ENCODE peak calls at places on chromosome 14, in nine cellular contexts. One of them, this sample, is unnamed.
A peak's percentile ranks its signal among the peaks of the same experiment; 100 is the strongest.

GRCh38 chr14:76968621-76969063 is 59.9 kb downstream of the IRF2BPL start:
- DNase-seq in right atrium auricular region: no peak
- DNase-seq in tibial nerve: no peak
- DNase-seq in PC-9: no peak
- DNase-seq in stomach: peak; percentile 47
- DNase-seq in adrenal gland: no peak
- DNase-seq in fibroblast of mammary gland: no peak
- DNase-seq in upper lobe of right lung: no peak
- DNase-seq in CD4-positive, alpha-beta T cell: no peak
- DNase-seq in this sample: no peak

GRCh38 chr14:104974665-104975390 is 3.3 kb downstream of the AHNAK2 start:
- DNase-seq in CD4-positive, alpha-beta T cell: no peak
- DNase-seq in fibroblast of mammary gland: no peak
- DNase-seq in tibial nerve: no peak
- DNase-seq in adrenal gland: no peak
- DNase-seq in PC-9: no peak
- DNase-seq in right atrium auricular region: no peak
- DNase-seq in upper lobe of right lung: no peak
- DNase-seq in stomach: no peak
- DNase-seq in this sample: no peak

GRCh38 chr14:68503186-68503825 is 289.6 kb downstream of the ZFP36L1 start:
- DNase-seq in upper lobe of right lung: no peak
- DNase-seq in tibial nerve: no peak
- DNase-seq in PC-9: no peak
- DNase-seq in CD4-positive, alpha-beta T cell: no peak
- DNase-seq in adrenal gland: no peak
- DNase-seq in fibroblast of mammary gland: no peak
- DNase-seq in right atrium auricular region: no peak
- DNase-seq in stomach: no peak
- DNase-seq in this sample: no peak

GRCh38 chr14:104865631-104866441 is 768 bp downstream of the CEP170B start:
- DNase-seq in adrenal gland: peak; percentile 76
- DNase-seq in CD4-positive, alpha-beta T cell: no peak
- DNase-seq in stomach: peak; percentile 78
- DNase-seq in fibroblast of mammary gland: peak; percentile 70
- DNase-seq in PC-9: peak; percentile 70
- DNase-seq in upper lobe of right lung: peak; percentile 87
- DNase-seq in right atrium auricular region: peak; percentile 73
- DNase-seq in tibial nerve: peak; percentile 47
- DNase-seq in this sample: peak; percentile 86

GRCh38 chr14:100434911-100435455 is 111.8 kb downstream of the SLC25A47 start:
- DNase-seq in right atrium auricular region: no peak
- DNase-seq in tibial nerve: no peak
- DNase-seq in PC-9: no peak
- DNase-seq in stomach: no peak
- DNase-seq in adrenal gland: no peak
- DNase-seq in upper lobe of right lung: no peak
- DNase-seq in CD4-positive, alpha-beta T cell: no peak
- DNase-seq in fibroblast of mammary gland: no peak
- DNase-seq in this sample: no peak

GRCh38 chr14:62301911-62302310 is 539.7 kb downstream of the SNAPC1 start:
- DNase-seq in fibroblast of mammary gland: peak; percentile 0
- DNase-seq in PC-9: no peak
- DNase-seq in stomach: no peak
- DNase-seq in upper lobe of right lung: no peak
- DNase-seq in right atrium auricular region: no peak
- DNase-seq in CD4-positive, alpha-beta T cell: no peak
- DNase-seq in tibial nerve: no peak
- DNase-seq in adrenal gland: no peak
- DNase-seq in this sample: no peak

GRCh38 chr14:104090071-104090748 is 4.7 kb downstream of the ASPG start:
- DNase-seq in PC-9: no peak
- DNase-seq in CD4-positive, alpha-beta T cell: no peak
- DNase-seq in upper lobe of right lung: peak; percentile 55
- DNase-seq in right atrium auricular region: no peak
- DNase-seq in stomach: no peak
- DNase-seq in tibial nerve: no peak
- DNase-seq in adrenal gland: no peak
- DNase-seq in fibroblast of mammary gland: peak; percentile 6
- DNase-seq in this sample: no peak

GRCh38 chr14:66476964-66477363 is 9.2 kb upstream of the CCDC196 start:
- DNase-seq in CD4-positive, alpha-beta T cell: no peak
- DNase-seq in adrenal gland: no peak
- DNase-seq in PC-9: no peak
- DNase-seq in upper lobe of right lung: no peak
- DNase-seq in right atrium auricular region: no peak
- DNase-seq in stomach: no peak
- DNase-seq in tibial nerve: no peak
- DNase-seq in fibroblast of mammary gland: peak; percentile 79
- DNase-seq in this sample: no peak

GRCh38 chr14:93951798-93952540 is 24.4 kb downstream of the ASB2 start:
- DNase-seq in stomach: no peak
- DNase-seq in fibroblast of mammary gland: no peak
- DNase-seq in tibial nerve: no peak
- DNase-seq in CD4-positive, alpha-beta T cell: no peak
- DNase-seq in upper lobe of right lung: no peak
- DNase-seq in PC-9: no peak
- DNase-seq in adrenal gland: no peak
- DNase-seq in right atrium auricular region: no peak
- DNase-seq in this sample: no peak

GRCh38 chr14:76950043-76951020 is 78.2 kb downstream of the IRF2BPL start:
- DNase-seq in right atrium auricular region: no peak
- DNase-seq in upper lobe of right lung: no peak
- DNase-seq in stomach: no peak
- DNase-seq in PC-9: no peak
- DNase-seq in fibroblast of mammary gland: peak; percentile 51
- DNase-seq in adrenal gland: peak; percentile 66
- DNase-seq in CD4-positive, alpha-beta T cell: no peak
- DNase-seq in tibial nerve: no peak
- DNase-seq in this sample: no peak

GRCh38 chr14:71405676-71406075 is 498.4 kb downstream of the PCNX1 start:
- DNase-seq in CD4-positive, alpha-beta T cell: no peak
- DNase-seq in upper lobe of right lung: no peak
- DNase-seq in tibial nerve: no peak
- DNase-seq in PC-9: no peak
- DNase-seq in right atrium auricular region: no peak
- DNase-seq in adrenal gland: no peak
- DNase-seq in stomach: no peak
- DNase-seq in fibroblast of mammary gland: no peak
- DNase-seq in this sample: no peak

GRCh38 chr14:64444984-64445845 is 20.1 kb upstream of the AKAP5 start:
- DNase-seq in upper lobe of right lung: no peak
- DNase-seq in adrenal gland: peak; percentile 38
- DNase-seq in stomach: no peak
- DNase-seq in tibial nerve: no peak
- DNase-seq in PC-9: no peak
- DNase-seq in right atrium auricular region: no peak
- DNase-seq in CD4-positive, alpha-beta T cell: no peak
- DNase-seq in fibroblast of mammary gland: peak; percentile 72
- DNase-seq in this sample: peak; percentile 76

GRCh38 chr14:91335191-91336092 is 82.2 kb downstream of the CCDC88C start:
- DNase-seq in stomach: no peak
- DNase-seq in tibial nerve: no peak
- DNase-seq in right atrium auricular region: no peak
- DNase-seq in CD4-positive, alpha-beta T cell: no peak
- DNase-seq in PC-9: no peak
- DNase-seq in fibroblast of mammary gland: no peak
- DNase-seq in adrenal gland: no peak
- DNase-seq in upper lobe of right lung: no peak
- DNase-seq in this sample: no peak

GRCh38 chr14:74241611-74242005 is 2.4 kb downstream of the VSX2 start:
- DNase-seq in tibial nerve: no peak
- DNase-seq in adrenal gland: no peak
- DNase-seq in fibroblast of mammary gland: no peak
- DNase-seq in upper lobe of right lung: no peak
- DNase-seq in stomach: no peak
- DNase-seq in right atrium auricular region: no peak
- DNase-seq in PC-9: no peak
- DNase-seq in CD4-positive, alpha-beta T cell: no peak
- DNase-seq in this sample: no peak

GRCh38 chr14:91420686-91421085 is 3.1 kb upstream of the CCDC88C start:
- DNase-seq in PC-9: no peak
- DNase-seq in upper lobe of right lung: no peak
- DNase-seq in CD4-positive, alpha-beta T cell: no peak
- DNase-seq in stomach: no peak
- DNase-seq in adrenal gland: no peak
- DNase-seq in tibial nerve: no peak
- DNase-seq in right atrium auricular region: peak; percentile 50
- DNase-seq in fibroblast of mammary gland: no peak
- DNase-seq in this sample: no peak

DNA sequence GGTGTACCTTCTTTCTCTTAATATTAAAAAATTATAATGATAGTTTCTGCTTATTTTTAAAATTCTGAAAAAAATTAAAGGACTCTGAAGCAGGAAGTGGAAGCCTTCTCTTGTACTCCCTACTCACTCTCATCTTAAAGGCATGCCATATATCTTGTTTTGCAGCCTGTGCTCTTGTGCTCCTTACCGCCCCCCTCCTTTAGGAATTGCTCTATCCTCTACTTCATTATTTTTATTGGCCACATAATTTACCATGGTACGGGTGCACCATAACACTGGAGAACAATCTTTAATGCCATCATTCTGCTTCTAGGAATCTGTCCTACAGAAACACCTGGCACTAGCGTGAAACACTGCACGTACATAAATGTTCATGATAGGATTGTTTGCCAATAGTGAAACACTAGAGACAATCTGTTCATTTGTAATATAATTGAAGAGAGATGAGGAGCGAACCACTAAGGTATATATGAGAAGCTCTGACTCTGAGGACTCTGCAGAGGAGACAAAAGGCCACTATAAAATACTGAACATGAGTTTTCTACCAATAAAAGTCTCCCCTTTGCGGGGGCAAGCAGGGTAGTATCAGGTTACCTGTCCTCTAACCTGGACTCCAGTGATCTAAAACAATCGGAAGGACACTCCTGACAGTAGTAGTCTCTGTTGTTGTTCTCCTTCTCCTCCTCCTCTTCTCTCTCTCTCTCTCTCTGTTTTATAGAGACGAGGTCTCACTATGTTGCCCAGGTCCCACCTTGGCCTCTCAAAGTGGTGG is 6.3 kb upstream of the NYNRIN start:
- DNase-seq in stomach: no peak
- DNase-seq in right atrium auricular region: no peak
- DNase-seq in adrenal gland: no peak
- DNase-seq in upper lobe of right lung: no peak
- DNase-seq in fibroblast of mammary gland: peak; percentile 63
- DNase-seq in CD4-positive, alpha-beta T cell: no peak
- DNase-seq in PC-9: peak; percentile 49
- DNase-seq in tibial nerve: no peak
- DNase-seq in this sample: no peak
- TF ChIP-seq CTCF in stomach: no peak
- TF ChIP-seq CTCF in right atrium auricular region: no peak
- TF ChIP-seq CTCF in adrenal gland: no peak
- TF ChIP-seq CTCF in upper lobe of right lung: no peak
- TF ChIP-seq CTCF in fibroblast of mammary gland: peak; percentile 28
- TF ChIP-seq CTCF in CD4-positive, alpha-beta T cell: no peak
- TF ChIP-seq CTCF in PC-9: peak; percentile 51
- TF ChIP-seq CTCF in tibial nerve: no peak
- TF ChIP-seq CTCF in this sample: peak; percentile 45

DNA sequence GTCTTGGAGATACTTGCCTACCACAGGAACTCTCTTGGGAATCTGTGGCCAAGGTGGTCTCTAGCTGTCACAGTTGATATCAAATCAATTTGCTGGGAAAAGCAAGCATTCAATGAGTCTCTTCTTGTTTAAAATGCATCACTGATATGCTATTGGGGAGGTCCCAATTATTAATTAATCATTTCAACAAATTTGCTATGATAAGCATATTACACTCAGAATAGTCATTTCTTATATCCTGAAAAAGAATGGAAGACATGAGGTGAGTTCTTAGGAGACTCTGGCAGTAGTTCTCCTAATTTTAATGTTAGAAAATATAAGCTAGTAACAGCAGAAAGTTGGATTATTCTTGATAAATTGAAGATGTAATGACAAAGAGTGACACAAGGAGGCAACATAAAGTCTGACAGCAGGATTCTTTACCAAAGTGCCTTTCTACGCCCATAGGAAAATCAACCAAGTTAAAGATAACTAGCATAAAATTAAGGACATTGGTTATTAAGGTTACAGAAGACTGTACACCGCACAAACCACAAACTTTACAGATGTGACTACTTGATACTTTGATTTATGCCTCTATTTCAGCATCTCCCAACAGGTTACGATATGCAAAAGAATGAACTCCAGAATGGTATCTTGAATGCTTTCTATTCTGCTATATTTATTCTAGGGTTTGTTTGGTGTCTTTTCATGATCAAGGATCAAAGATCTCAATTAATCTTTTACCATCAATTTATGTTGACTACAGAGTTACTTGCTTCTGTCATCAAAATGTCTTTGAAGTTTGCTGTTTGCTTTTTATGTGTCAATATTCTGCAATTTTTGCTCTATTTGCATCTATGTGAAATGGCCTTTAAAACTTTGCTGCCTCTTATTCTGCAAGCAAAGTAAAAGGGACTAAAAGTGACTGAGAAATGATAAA is 349.6 kb upstream of the CLEC14A start:
- DNase-seq in adrenal gland: no peak
- DNase-seq in upper lobe of right lung: no peak
- DNase-seq in fibroblast of mammary gland: no peak
- DNase-seq in PC-9: no peak
- DNase-seq in right atrium auricular region: no peak
- DNase-seq in tibial nerve: no peak
- DNase-seq in CD4-positive, alpha-beta T cell: no peak
- DNase-seq in stomach: no peak
- DNase-seq in this sample: no peak
- TF ChIP-seq CTCF in adrenal gland: no peak
- TF ChIP-seq CTCF in upper lobe of right lung: no peak
- TF ChIP-seq CTCF in fibroblast of mammary gland: peak; percentile 23
- TF ChIP-seq CTCF in PC-9: peak; percentile 36
- TF ChIP-seq CTCF in right atrium auricular region: no peak
- TF ChIP-seq CTCF in tibial nerve: no peak
- TF ChIP-seq CTCF in CD4-positive, alpha-beta T cell: no peak
- TF ChIP-seq CTCF in stomach: no peak
- TF ChIP-seq CTCF in this sample: no peak

GRCh38 chr14:22163051-22163450 is 426.0 kb downstream of the DAD1 start:
- DNase-seq in upper lobe of right lung: no peak
- DNase-seq in fibroblast of mammary gland: peak; percentile 5
- DNase-seq in PC-9: no peak
- DNase-seq in right atrium auricular region: no peak
- DNase-seq in CD4-positive, alpha-beta T cell: no peak
- DNase-seq in adrenal gland: no peak
- DNase-seq in tibial nerve: no peak
- DNase-seq in stomach: no peak
- DNase-seq in this sample: no peak
- TF ChIP-seq CTCF in upper lobe of right lung: no peak
- TF ChIP-seq CTCF in fibroblast of mammary gland: no peak
- TF ChIP-seq CTCF in PC-9: peak; percentile 57
- TF ChIP-seq CTCF in right atrium auricular region: peak; percentile 27
- TF ChIP-seq CTCF in CD4-positive, alpha-beta T cell: no peak
- TF ChIP-seq CTCF in adrenal gland: no peak
- TF ChIP-seq CTCF in tibial nerve: no peak
- TF ChIP-seq CTCF in stomach: no peak
- TF ChIP-seq CTCF in this sample: peak; percentile 43

DNA sequence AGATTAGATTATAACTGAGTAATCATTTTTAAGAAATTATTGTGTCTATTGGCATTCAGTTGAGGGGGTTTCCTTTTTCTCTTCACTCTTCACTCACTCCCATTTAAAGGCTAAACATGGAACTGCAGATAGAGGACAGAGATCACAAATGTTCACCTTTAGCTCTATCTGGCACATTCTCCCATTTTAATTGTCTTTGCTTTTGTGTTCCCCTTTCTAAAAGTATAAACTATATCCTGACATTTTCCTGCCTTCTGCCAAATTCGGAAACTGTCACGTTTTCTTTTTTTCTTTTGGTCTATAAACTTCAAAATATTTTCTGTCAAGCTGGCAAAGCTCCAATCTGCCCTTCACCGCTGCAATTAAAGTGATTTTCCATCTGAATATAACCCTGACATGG is 219.8 kb upstream of the CDKN3 start:
- DNase-seq in upper lobe of right lung: no peak
- DNase-seq in adrenal gland: no peak
- DNase-seq in PC-9: no peak
- DNase-seq in CD4-positive, alpha-beta T cell: no peak
- DNase-seq in fibroblast of mammary gland: no peak
- DNase-seq in right atrium auricular region: no peak
- DNase-seq in stomach: no peak
- DNase-seq in tibial nerve: no peak
- DNase-seq in this sample: no peak
- TF ChIP-seq CTCF in upper lobe of right lung: no peak
- TF ChIP-seq CTCF in adrenal gland: no peak
- TF ChIP-seq CTCF in PC-9: no peak
- TF ChIP-seq CTCF in CD4-positive, alpha-beta T cell: no peak
- TF ChIP-seq CTCF in fibroblast of mammary gland: no peak
- TF ChIP-seq CTCF in right atrium auricular region: no peak
- TF ChIP-seq CTCF in stomach: no peak
- TF ChIP-seq CTCF in tibial nerve: no peak
- TF ChIP-seq CTCF in this sample: no peak